ENCODE peak calls at places on chromosomes 2 and 18, in seven cellular contexts. One of them, this sample, is unnamed.

GRCh38 chr2:101831351-101831865 is 133.9 kb downstream of the MAP4K4 start:
- DNase-seq in esophagus squamous epithelium: no peak
- DNase-seq in mesothelial cell of epicardium: no peak
- DNase-seq in Calu3: peak
- DNase-seq in astrocyte of the spinal cord: peak
- DNase-seq in GM13976: peak
- DNase-seq in heart left ventricle: peak
- DNase-seq in this sample: peak

GRCh38 chr2:45771251-45771650 is 119.8 kb downstream of the PRKCE start:
- DNase-seq in astrocyte of the spinal cord: no peak
- DNase-seq in heart left ventricle: peak
- DNase-seq in esophagus squamous epithelium: no peak
- DNase-seq in Calu3: no peak
- DNase-seq in mesothelial cell of epicardium: no peak
- DNase-seq in GM13976: no peak
- DNase-seq in this sample: peak

GRCh38 chr2:143217512-143218136 is 88.4 kb downstream of the ARHGAP15 start:
- DNase-seq in mesothelial cell of epicardium: no peak
- DNase-seq in Calu3: no peak
- DNase-seq in esophagus squamous epithelium: no peak
- DNase-seq in heart left ventricle: no peak
- DNase-seq in astrocyte of the spinal cord: no peak
- DNase-seq in GM13976: no peak
- DNase-seq in this sample: no peak

GRCh38 chr2:217901826-217902225 is 101.0 kb downstream of the TNS1 start:
- DNase-seq in heart left ventricle: peak
- DNase-seq in astrocyte of the spinal cord: peak
- DNase-seq in Calu3: no peak
- DNase-seq in GM13976: no peak
- DNase-seq in esophagus squamous epithelium: no peak
- DNase-seq in mesothelial cell of epicardium: no peak
- DNase-seq in this sample: no peak

GRCh38 chr18:28792404-28793103 is 615.6 kb upstream of the CDH2 start:
- DNase-seq in astrocyte of the spinal cord: no peak
- DNase-seq in mesothelial cell of epicardium: no peak
- DNase-seq in esophagus squamous epithelium: no peak
- DNase-seq in GM13976: no peak
- DNase-seq in Calu3: no peak
- DNase-seq in heart left ventricle: no peak
- DNase-seq in this sample: no peak

GRCh38 chr2:216535454-216535995 is 36.9 kb downstream of the RPL37A start:
- DNase-seq in heart left ventricle: peak
- DNase-seq in GM13976: no peak
- DNase-seq in Calu3: no peak
- DNase-seq in astrocyte of the spinal cord: peak
- DNase-seq in esophagus squamous epithelium: no peak
- DNase-seq in mesothelial cell of epicardium: no peak
- DNase-seq in this sample: no peak

GRCh38 chr2:30192327-30192726 is 39.0 kb upstream of the LBH start:
- DNase-seq in Calu3: no peak
- DNase-seq in astrocyte of the spinal cord: no peak
- DNase-seq in GM13976: no peak
- DNase-seq in heart left ventricle: no peak
- DNase-seq in mesothelial cell of epicardium: no peak
- DNase-seq in esophagus squamous epithelium: no peak
- DNase-seq in this sample: no peak

GRCh38 chr18:13577091-13577697 is 149.2 kb downstream of the FAM210A start:
- DNase-seq in astrocyte of the spinal cord: peak
- DNase-seq in mesothelial cell of epicardium: no peak
- DNase-seq in Calu3: no peak
- DNase-seq in heart left ventricle: no peak
- DNase-seq in esophagus squamous epithelium: no peak
- DNase-seq in GM13976: peak
- DNase-seq in this sample: no peak

GRCh38 chr2:236334122-236334876 is 70.1 kb upstream of the ASB18 start:
- DNase-seq in astrocyte of the spinal cord: no peak
- DNase-seq in GM13976: no peak
- DNase-seq in esophagus squamous epithelium: no peak
- DNase-seq in heart left ventricle: peak
- DNase-seq in mesothelial cell of epicardium: no peak
- DNase-seq in Calu3: no peak
- DNase-seq in this sample: no peak

GRCh38 chr2:218398437-218399390 is 954 bp upstream of the CTDSP1 start:
- DNase-seq in mesothelial cell of epicardium: peak
- DNase-seq in Calu3: no peak
- DNase-seq in GM13976: peak
- DNase-seq in astrocyte of the spinal cord: peak
- DNase-seq in heart left ventricle: peak
- DNase-seq in esophagus squamous epithelium: no peak
- DNase-seq in this sample: no peak

GRCh38 chr2:121906170-121906569 is 150.7 kb downstream of the TSN start:
- DNase-seq in GM13976: no peak
- DNase-seq in heart left ventricle: no peak
- DNase-seq in mesothelial cell of epicardium: no peak
- DNase-seq in astrocyte of the spinal cord: no peak
- DNase-seq in esophagus squamous epithelium: no peak
- DNase-seq in Calu3: no peak
- DNase-seq in this sample: no peak

GRCh38 chr18:21509062-21509461 is 91.4 kb downstream of the ESCO1 start:
- DNase-seq in mesothelial cell of epicardium: no peak
- DNase-seq in heart left ventricle: no peak
- DNase-seq in Calu3: no peak
- DNase-seq in astrocyte of the spinal cord: no peak
- DNase-seq in esophagus squamous epithelium: no peak
- DNase-seq in GM13976: no peak
- DNase-seq in this sample: no peak
- TF ChIP-seq CTCF in mesothelial cell of epicardium: no peak
- TF ChIP-seq CTCF in heart left ventricle: no peak
- TF ChIP-seq CTCF in Calu3: no peak
- TF ChIP-seq CTCF in astrocyte of the spinal cord: no peak
- TF ChIP-seq CTCF in esophagus squamous epithelium: no peak
- TF ChIP-seq CTCF in GM13976: no peak
- TF ChIP-seq CTCF in this sample: no peak

DNA sequence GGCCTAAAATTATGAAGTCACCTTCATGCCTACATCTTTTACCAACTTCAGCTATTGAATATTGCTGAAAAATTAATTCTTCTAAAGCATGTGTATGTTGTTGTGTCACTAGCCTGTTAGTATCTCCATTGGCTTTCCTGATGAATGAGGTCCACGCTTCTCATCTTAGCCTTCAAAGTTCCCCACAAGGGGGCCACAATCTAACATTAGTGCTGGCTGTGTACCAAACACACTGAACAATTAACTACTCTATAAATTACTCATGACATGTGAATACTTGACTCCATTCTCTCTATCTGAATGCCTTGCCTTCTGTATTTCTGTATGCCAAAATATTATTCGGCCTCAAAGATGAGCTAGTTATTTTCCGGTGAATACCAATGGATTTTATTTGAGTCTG is 208.7 kb upstream of the COL3A1 start:
- DNase-seq in esophagus squamous epithelium: no peak
- DNase-seq in mesothelial cell of epicardium: no peak
- DNase-seq in heart left ventricle: peak
- DNase-seq in Calu3: peak
- DNase-seq in GM13976: no peak
- DNase-seq in astrocyte of the spinal cord: peak
- DNase-seq in this sample: peak
- TF ChIP-seq CTCF in esophagus squamous epithelium: no peak
- TF ChIP-seq CTCF in mesothelial cell of epicardium: no peak
- TF ChIP-seq CTCF in heart left ventricle: peak
- TF ChIP-seq CTCF in Calu3: no peak
- TF ChIP-seq CTCF in GM13976: peak
- TF ChIP-seq CTCF in astrocyte of the spinal cord: peak
- TF ChIP-seq CTCF in this sample: peak

GRCh38 chr2:7111626-7112025 is 194.4 kb downstream of the RNF144A start:
- DNase-seq in Calu3: no peak
- DNase-seq in heart left ventricle: no peak
- DNase-seq in esophagus squamous epithelium: no peak
- DNase-seq in GM13976: no peak
- DNase-seq in astrocyte of the spinal cord: no peak
- DNase-seq in mesothelial cell of epicardium: no peak
- DNase-seq in this sample: no peak
- TF ChIP-seq CTCF in Calu3: no peak
- TF ChIP-seq CTCF in heart left ventricle: no peak
- TF ChIP-seq CTCF in esophagus squamous epithelium: no peak
- TF ChIP-seq CTCF in GM13976: no peak
- TF ChIP-seq CTCF in astrocyte of the spinal cord: peak
- TF ChIP-seq CTCF in mesothelial cell of epicardium: no peak
- TF ChIP-seq CTCF in this sample: no peak

GRCh38 chr2:37812414-37812813 is 112.7 kb upstream of the RMDN2 start:
- DNase-seq in GM13976: no peak
- DNase-seq in mesothelial cell of epicardium: no peak
- DNase-seq in heart left ventricle: no peak
- DNase-seq in Calu3: no peak
- DNase-seq in astrocyte of the spinal cord: no peak
- DNase-seq in esophagus squamous epithelium: no peak
- DNase-seq in this sample: no peak

GRCh38 chr2:37812941-37813730 is 112.0 kb upstream of the RMDN2 start:
- DNase-seq in mesothelial cell of epicardium: no peak
- DNase-seq in heart left ventricle: no peak
- DNase-seq in esophagus squamous epithelium: no peak
- DNase-seq in astrocyte of the spinal cord: no peak
- DNase-seq in GM13976: no peak
- DNase-seq in Calu3: no peak
- DNase-seq in this sample: no peak

GRCh38 chr2:37809931-37810570 is 115.0 kb upstream of the RMDN2 start:
- DNase-seq in heart left ventricle: no peak
- DNase-seq in esophagus squamous epithelium: no peak
- DNase-seq in Calu3: no peak
- DNase-seq in GM13976: no peak
- DNase-seq in astrocyte of the spinal cord: no peak
- DNase-seq in mesothelial cell of epicardium: no peak
- DNase-seq in this sample: no peak

DNA sequence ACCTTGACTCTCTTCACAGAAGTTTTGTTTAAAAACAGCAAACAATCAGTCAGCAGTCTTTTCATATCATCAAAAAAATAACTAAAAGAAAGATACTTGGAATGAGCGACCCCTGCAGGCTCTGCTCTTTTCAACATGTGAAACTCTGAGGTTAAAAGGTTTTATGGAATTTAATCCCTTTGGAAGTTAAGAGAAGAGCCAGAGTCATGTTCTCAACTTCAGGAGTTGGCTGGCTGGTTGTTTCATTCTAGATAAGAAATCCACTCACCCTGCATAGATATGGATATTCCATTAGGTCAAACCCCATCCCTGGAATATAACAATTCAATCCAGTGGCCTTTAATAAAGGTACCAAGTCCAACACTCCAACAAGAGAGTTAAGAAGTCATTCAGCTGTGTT is 115.6 kb upstream of the RMDN2 start:
- DNase-seq in mesothelial cell of epicardium: no peak
- DNase-seq in heart left ventricle: peak
- DNase-seq in astrocyte of the spinal cord: peak
- DNase-seq in esophagus squamous epithelium: no peak
- DNase-seq in GM13976: no peak
- DNase-seq in Calu3: peak
- DNase-seq in this sample: no peak
- TF ChIP-seq CTCF in mesothelial cell of epicardium: peak
- TF ChIP-seq CTCF in heart left ventricle: peak
- TF ChIP-seq CTCF in astrocyte of the spinal cord: peak
- TF ChIP-seq CTCF in esophagus squamous epithelium: peak
- TF ChIP-seq CTCF in GM13976: no peak
- TF ChIP-seq CTCF in Calu3: peak
- TF ChIP-seq CTCF in this sample: peak

GRCh38 chr2:223532712-223533111 is 69.4 kb downstream of the SCG2 start:
- DNase-seq in Calu3: no peak
- DNase-seq in esophagus squamous epithelium: no peak
- DNase-seq in mesothelial cell of epicardium: no peak
- DNase-seq in astrocyte of the spinal cord: no peak
- DNase-seq in heart left ventricle: no peak
- DNase-seq in GM13976: no peak
- DNase-seq in this sample: no peak

GRCh38 chr2:223537669-223538601 is 64.2 kb downstream of the SCG2 start:
- DNase-seq in mesothelial cell of epicardium: no peak
- DNase-seq in heart left ventricle: no peak
- DNase-seq in astrocyte of the spinal cord: peak
- DNase-seq in esophagus squamous epithelium: no peak
- DNase-seq in Calu3: no peak
- DNase-seq in GM13976: no peak
- DNase-seq in this sample: no peak

GRCh38 chr2:223538920-223539440 is 63.2 kb downstream of the SCG2 start:
- DNase-seq in Calu3: no peak
- DNase-seq in mesothelial cell of epicardium: no peak
- DNase-seq in GM13976: no peak
- DNase-seq in esophagus squamous epithelium: no peak
- DNase-seq in astrocyte of the spinal cord: peak
- DNase-seq in heart left ventricle: no peak
- DNase-seq in this sample: no peak

GRCh38 chr2:223537100-223537499 is 65.1 kb downstream of the SCG2 start:
- DNase-seq in astrocyte of the spinal cord: no peak
- DNase-seq in heart left ventricle: no peak
- DNase-seq in Calu3: no peak
- DNase-seq in GM13976: no peak
- DNase-seq in esophagus squamous epithelium: no peak
- DNase-seq in mesothelial cell of epicardium: no peak
- DNase-seq in this sample: no peak

DNA sequence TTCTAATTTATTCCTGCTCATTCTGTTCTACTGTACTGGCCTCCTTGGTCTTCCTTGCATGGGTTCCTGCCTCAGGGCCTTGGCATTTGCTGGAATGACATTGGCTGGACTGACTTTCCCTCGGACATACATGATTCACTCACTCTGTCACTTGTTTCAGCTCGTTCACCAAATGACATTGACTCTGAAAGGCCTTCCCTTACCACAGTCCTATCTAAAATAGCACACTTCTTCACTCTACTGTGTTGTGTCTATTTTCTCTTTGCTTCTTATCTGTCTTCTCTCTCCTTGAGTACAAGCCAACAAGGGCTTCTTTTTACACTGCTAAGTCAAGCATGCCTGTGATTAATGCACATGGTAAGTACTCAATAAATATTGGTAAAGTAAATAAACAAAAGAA is 65.6 kb downstream of the SCG2 start:
- DNase-seq in mesothelial cell of epicardium: no peak
- DNase-seq in astrocyte of the spinal cord: no peak
- DNase-seq in GM13976: no peak
- DNase-seq in Calu3: no peak
- DNase-seq in heart left ventricle: no peak
- DNase-seq in esophagus squamous epithelium: no peak
- DNase-seq in this sample: no peak
- TF ChIP-seq CTCF in mesothelial cell of epicardium: no peak
- TF ChIP-seq CTCF in astrocyte of the spinal cord: no peak
- TF ChIP-seq CTCF in GM13976: no peak
- TF ChIP-seq CTCF in Calu3: no peak
- TF ChIP-seq CTCF in heart left ventricle: no peak
- TF ChIP-seq CTCF in esophagus squamous epithelium: no peak
- TF ChIP-seq CTCF in this sample: no peak